ENCODE peak calls at places on chromosomes 7 and 10, in eight cellular contexts. T, I, M, K, Y, S, G and F are unnamed samples.

GRCh38 chr7:78985509-78985908 is 468.0 kb downstream of the MAGI2 start:
- DNase-seq in T (no peak), Y (no peak), G (no peak), M (no peak), S (no peak), K (no peak), I (no peak), F (no peak)

GRCh38 chr10:77592946-77593636 is 44.5 kb downstream of the KCNMA1 start:
- DNase-seq in T (no peak), I (peak; percentile 48), M (peak; percentile 87), S (no peak), K (no peak), Y (peak; percentile 81), G (no peak), F (peak; percentile 97)

GRCh38 chr7:159083001-159083697 is 61.5 kb downstream of the VIPR2 start:
- DNase-seq in S (no peak), Y (no peak), T (no peak), K (no peak), G (no peak), M (peak; percentile 53), I (no peak), F (no peak)

GRCh38 chr10:129761573-129761972 is 202.5 kb downstream of the EBF3 start:
- DNase-seq in K (no peak), G (no peak), I (no peak), T (no peak), S (no peak), Y (no peak), M (peak; percentile 54), F (no peak)

GRCh38 chr10:126156545-126156944 is 231.7 kb downstream of the ADAM12 start:
- DNase-seq in M (no peak), Y (no peak), G (no peak), T (no peak), S (no peak), K (no peak), I (no peak), F (no peak)

GRCh38 chr10:21989453-21990154 is 13.9 kb downstream of the DNAJC1 start:
- DNase-seq in G (peak; percentile 45), T (no peak), Y (no peak), M (peak; percentile 82), K (peak; percentile 36), S (peak; percentile 9), I (no peak), F (peak; percentile 52)

GRCh38 chr7:129952164-129952652 is 552 bp downstream of the UBE2H start:
- DNase-seq in S (peak; percentile 69), I (no peak), M (peak; percentile 83), G (peak; percentile 50), T (no peak), K (peak; percentile 34), Y (no peak), F (no peak)

GRCh38 chr10:33478675-33479125 is 144.2 kb upstream of the NRP1 start:
- DNase-seq in Y (no peak), S (no peak), G (no peak), I (no peak), K (no peak), T (no peak), M (no peak), F (no peak)

GRCh38 chr7:71695189-71695588 is 563.2 kb downstream of the GALNT17 start:
- DNase-seq in S (no peak), Y (no peak), G (no peak), I (no peak), T (no peak), M (no peak), K (no peak), F (no peak)

GRCh38 chr7:20217193-20217948 is at the start of gene MACC1:
- DNase-seq in K (peak; percentile 8), S (peak; percentile 56), I (no peak), G (peak; percentile 46), M (no peak), Y (no peak), T (no peak), F (no peak)

GRCh38 chr7:87140271-87140748 is 11.9 kb upstream of the DMTF1 start:
- DNase-seq in S (no peak), I (no peak), K (no peak), M (no peak), Y (no peak), G (no peak), T (no peak), F (no peak)

GRCh38 chr7:100965723-100966541 is 3.4 kb upstream of the MUC12 start:
- DNase-seq in G (peak; percentile 97), T (peak; percentile 42), K (peak; percentile 44), M (peak; percentile 92), S (peak; percentile 80), Y (no peak), I (no peak), F (no peak)

GRCh38 chr7:104794154-104794553 is 219.9 kb upstream of the KMT2E start:
- DNase-seq in M (no peak), T (no peak), S (no peak), Y (no peak), G (no peak), K (no peak), I (no peak), F (no peak)

GRCh38 chr7:157787275-157787701 is 450.5 kb downstream of the DNAJB6 start:
- DNase-seq in K (no peak), T (no peak), Y (no peak), M (no peak), S (no peak), G (no peak), I (no peak), F (no peak)

GRCh38 chr10:10233256-10233655 is 784.4 kb upstream of the CELF2 start:
- DNase-seq in T (no peak), G (no peak), K (no peak), I (no peak), Y (no peak), M (no peak), S (no peak), F (no peak)

GRCh38 chr10:8913720-8914119 is 859.2 kb downstream of the GATA3 start:
- DNase-seq in I (no peak), T (no peak), K (no peak), M (no peak), Y (no peak), S (no peak), G (no peak), F (no peak)

GRCh38 chr7:26620352-26620751 is 244.0 kb downstream of the SKAP2 start:
- DNase-seq in T (no peak), G (no peak), Y (no peak), K (no peak), I (no peak), M (peak; percentile 62), S (no peak), F (no peak)

GRCh38 chr10:125691160-125691981 is 8.4 kb upstream of the TEX36 start:
- DNase-seq in Y (no peak), T (no peak), I (no peak), G (no peak), S (no peak), K (no peak), M (no peak), F (no peak)

GRCh38 chr7:127667017-127667670 is 15.2 kb downstream of the SND1 start:
- DNase-seq in G (no peak), I (no peak), K (no peak), T (no peak), S (no peak), M (no peak), Y (peak; percentile 19), F (peak; percentile 86)

GRCh38 chr7:151792671-151793070 is 84.2 kb downstream of the PRKAG2 start:
- DNase-seq in M (peak; percentile 70), I (no peak), K (no peak), T (no peak), S (no peak), Y (no peak), G (no peak), F (no peak)

GRCh38 chr10:129136866-129137415 is 330.1 kb upstream of the MGMT start:
- DNase-seq in Y (no peak), S (no peak), T (no peak), M (no peak), K (no peak), I (no peak), G (no peak), F (no peak)

GRCh38 chr10:15123749-15124184 is 26.6 kb downstream of the RPP38 start:
- DNase-seq in I (no peak), T (no peak), M (no peak), K (no peak), S (peak; percentile 25), Y (peak; percentile 81), G (no peak), F (peak; percentile 86)

GRCh38 chr10:89954787-89955566 is 253.6 kb downstream of the KIF20B start:
- DNase-seq in T (no peak), Y (no peak), K (no peak), S (no peak), G (peak; percentile 31), M (no peak), I (no peak), F (no peak)

GRCh38 chr10:125868372-125868975 is 12.6 kb downstream of the DHX32 start:
- DNase-seq in K (peak; percentile 18), I (no peak), Y (no peak), M (no peak), S (no peak), G (peak; percentile 32), T (no peak), F (peak; percentile 65)

GRCh38 chr10:131354380-131354779 is 42.9 kb upstream of the TCERG1L start:
- DNase-seq in K (no peak), M (no peak), S (no peak), I (no peak), G (no peak), Y (no peak), T (no peak), F (no peak)

GRCh38 chr10:79382491-79382941 is 35.2 kb downstream of the PPIF start:
- DNase-seq in T (no peak), I (no peak), M (peak; percentile 81), K (no peak), S (no peak), Y (no peak), G (no peak), F (no peak)

GRCh38 chr10:89242840-89243586 is 8.6 kb downstream of the LIPA start:
- DNase-seq in Y (no peak), K (no peak), G (no peak), S (no peak), T (no peak), M (no peak), I (no peak), F (no peak)

GRCh38 chr10:8691498-8692017 is 637.1 kb downstream of the GATA3 start:
- DNase-seq in I (no peak), K (no peak), G (no peak), Y (no peak), T (no peak), S (no peak), M (no peak), F (no peak)

GRCh38 chr7:50757703-50758390 is 24.8 kb downstream of the GRB10 start:
- DNase-seq in K (no peak), M (no peak), G (no peak), T (no peak), I (no peak), S (no peak), Y (no peak), F (no peak)

GRCh38 chr10:61896854-61897661 is 4.4 kb upstream of the ARID5B start:
- DNase-seq in Y (no peak), G (peak; percentile 86), T (no peak), K (peak; percentile 69), S (peak; percentile 77), M (peak; percentile 87), I (no peak), F (peak; percentile 27)

GRCh38 chr7:127792528-127793342 is 140.7 kb downstream of the SND1 start:
- DNase-seq in M (no peak), T (no peak), S (no peak), I (no peak), Y (no peak), K (no peak), G (peak; percentile 22), F (no peak)

GRCh38 chr7:84492565-84493034 is 298.0 kb upstream of the SEMA3A start:
- DNase-seq in K (no peak), I (no peak), S (no peak), G (no peak), M (no peak), Y (peak; percentile 12), T (no peak), F (no peak)

GRCh38 chr10:63210611-63211196 is 77.6 kb downstream of the NRBF2 start:
- DNase-seq in I (no peak), S (peak; percentile 51), M (no peak), K (no peak), T (no peak), G (no peak), Y (no peak), F (peak; percentile 54)

GRCh38 chr10:12902135-12902572 is 99.4 kb downstream of the CCDC3 start:
- DNase-seq in Y (no peak), M (no peak), G (peak; percentile 77), T (no peak), K (peak; percentile 35), I (no peak), S (no peak), F (peak; percentile 64)